ENCODE peak calls at places on chromosomes 4 and X, in seven cellular contexts. Q, N, E, K, X, W and M are unnamed samples.

GRCh38 chrX:130171446-130172126 is at the start of gene RAB33A:
- DNase-seq in Q (peak), W (peak), N (peak), E (no peak), X (no peak), K (no peak), M (peak)

GRCh38 chr4:25702848-25703247 is 47.2 kb downstream of the SLC34A2 start:
- DNase-seq in X (peak), W (peak), K (peak), Q (no peak), E (no peak), N (no peak), M (no peak)

GRCh38 chrX:39946822-39947221 is 150.9 kb downstream of the BCOR start:
- DNase-seq in W (peak), K (no peak), Q (no peak), E (no peak), X (peak), N (no peak), M (no peak)

GRCh38 chr4:10161146-10161545 is 44.5 kb upstream of the WDR1 start:
- DNase-seq in K (no peak), W (no peak), Q (no peak), X (peak), N (no peak), E (no peak), M (no peak)

GRCh38 chrX:129599499-129599898 is 55.3 kb downstream of the APLN start:
- DNase-seq in K (no peak), W (no peak), N (no peak), X (no peak), E (no peak), Q (no peak), M (no peak)

GRCh38 chr4:168871686-168872085 is 138.4 kb downstream of the CBR4 start:
- DNase-seq in N (no peak), Q (no peak), E (no peak), K (no peak), X (no peak), W (no peak), M (no peak)

GRCh38 chrX:48468247-48468671 is 1.8 kb downstream of the SLC38A5 start:
- DNase-seq in Q (no peak), N (no peak), K (no peak), X (no peak), W (no peak), E (no peak), M (peak)

GRCh38 chr4:41057456-41057855 is 156.9 kb downstream of the APBB2 start:
- DNase-seq in N (no peak), K (no peak), Q (no peak), E (no peak), W (peak), X (peak), M (no peak)

GRCh38 chrX:23662187-23662586 is 5.1 kb upstream of the PRDX4 start:
- DNase-seq in K (no peak), X (no peak), N (no peak), E (no peak), W (no peak), Q (no peak), M (no peak)